ENCODE peak calls at places on chromosome 12, in eight cellular contexts. One of them, this sample, is unnamed.

GRCh38 chr12:38424436-38424835 is 107.9 kb downstream of the ALG10B start:
- DNase-seq in A549: no peak
- DNase-seq in astrocyte: no peak
- DNase-seq in left ventricle myocardium inferior: no peak
- DNase-seq in HAP-1: no peak
- DNase-seq in spleen: no peak
- DNase-seq in lower lobe of right lung: no peak
- DNase-seq in Panc1: no peak
- DNase-seq in this sample: no peak

GRCh38 chr12:34403706-34404376 is 381.5 kb downstream of the ALG10 start:
- DNase-seq in A549: no peak
- DNase-seq in astrocyte: no peak
- DNase-seq in left ventricle myocardium inferior: peak; percentile 3
- DNase-seq in HAP-1: no peak
- DNase-seq in spleen: peak; percentile 51
- DNase-seq in lower lobe of right lung: peak; percentile 29
- DNase-seq in Panc1: no peak
- DNase-seq in this sample: no peak

GRCh38 chr12:39176376-39176775 is 266.5 kb downstream of the KIF21A start:
- DNase-seq in A549: no peak
- DNase-seq in astrocyte: no peak
- DNase-seq in left ventricle myocardium inferior: no peak
- DNase-seq in HAP-1: no peak
- DNase-seq in spleen: no peak
- DNase-seq in lower lobe of right lung: no peak
- DNase-seq in Panc1: no peak
- DNase-seq in this sample: no peak

GRCh38 chr12:123597100-123597499 is 4.8 kb upstream of the DDX55 start:
- DNase-seq in A549: no peak
- DNase-seq in astrocyte: no peak
- DNase-seq in left ventricle myocardium inferior: no peak
- DNase-seq in HAP-1: no peak
- DNase-seq in spleen: no peak
- DNase-seq in lower lobe of right lung: no peak
- DNase-seq in Panc1: no peak
- DNase-seq in this sample: no peak

GRCh38 chr12:12705833-12706520 is 10.0 kb upstream of the GPR19 start:
- DNase-seq in A549: no peak
- DNase-seq in astrocyte: no peak
- DNase-seq in left ventricle myocardium inferior: no peak
- DNase-seq in HAP-1: no peak
- DNase-seq in spleen: peak; percentile 88
- DNase-seq in lower lobe of right lung: no peak
- DNase-seq in Panc1: no peak
- DNase-seq in this sample: no peak

GRCh38 chr12:82415402-82415801 is 57.1 kb downstream of the METTL25 start:
- DNase-seq in A549: no peak
- DNase-seq in astrocyte: peak; percentile 83
- DNase-seq in left ventricle myocardium inferior: no peak
- DNase-seq in HAP-1: no peak
- DNase-seq in spleen: no peak
- DNase-seq in lower lobe of right lung: no peak
- DNase-seq in Panc1: no peak
- DNase-seq in this sample: no peak

GRCh38 chr12:4307593-4308333 is 13.2 kb upstream of the TIGAR start:
- DNase-seq in A549: peak; percentile 93
- DNase-seq in astrocyte: peak; percentile 65
- DNase-seq in left ventricle myocardium inferior: peak; percentile 61
- DNase-seq in HAP-1: peak; percentile 89
- DNase-seq in spleen: no peak
- DNase-seq in lower lobe of right lung: peak; percentile 67
- DNase-seq in Panc1: peak; percentile 33
- DNase-seq in this sample: peak; percentile 95

GRCh38 chr12:75936525-75937450 is 94.8 kb downstream of the PHLDA1 start:
- DNase-seq in A549: no peak
- DNase-seq in astrocyte: no peak
- DNase-seq in left ventricle myocardium inferior: no peak
- DNase-seq in HAP-1: no peak
- DNase-seq in spleen: no peak
- DNase-seq in lower lobe of right lung: no peak
- DNase-seq in Panc1: no peak
- DNase-seq in this sample: peak; percentile 30

GRCh38 chr12:30877110-30877875 is 49.3 kb upstream of the TSPAN11 start:
- DNase-seq in A549: no peak
- DNase-seq in astrocyte: no peak
- DNase-seq in left ventricle myocardium inferior: no peak
- DNase-seq in HAP-1: no peak
- DNase-seq in spleen: no peak
- DNase-seq in lower lobe of right lung: peak; percentile 74
- DNase-seq in Panc1: no peak
- DNase-seq in this sample: no peak

GRCh38 chr12:25771062-25771461 is 187.4 kb upstream of the RASSF8 start:
- DNase-seq in A549: no peak
- DNase-seq in astrocyte: peak; percentile 67
- DNase-seq in left ventricle myocardium inferior: no peak
- DNase-seq in HAP-1: no peak
- DNase-seq in spleen: no peak
- DNase-seq in lower lobe of right lung: no peak
- DNase-seq in Panc1: no peak
- DNase-seq in this sample: no peak

GRCh38 chr12:96448287-96448686 is 41.1 kb upstream of the CFAP54 start:
- DNase-seq in A549: no peak
- DNase-seq in astrocyte: peak; percentile 82
- DNase-seq in left ventricle myocardium inferior: no peak
- DNase-seq in HAP-1: no peak
- DNase-seq in spleen: no peak
- DNase-seq in lower lobe of right lung: no peak
- DNase-seq in Panc1: peak; percentile 78
- DNase-seq in this sample: no peak

GRCh38 chr12:76084277-76085158 is at the start of gene NAP1L1:
- DNase-seq in A549: peak; percentile 95
- DNase-seq in astrocyte: peak; percentile 96
- DNase-seq in left ventricle myocardium inferior: peak; percentile 99
- DNase-seq in HAP-1: peak; percentile 94
- DNase-seq in spleen: peak; percentile 99
- DNase-seq in lower lobe of right lung: peak; percentile 99
- DNase-seq in Panc1: peak; percentile 69
- DNase-seq in this sample: peak; percentile 98

GRCh38 chr12:43309845-43310405 is 242.1 kb downstream of the ADAMTS20 start:
- DNase-seq in A549: no peak
- DNase-seq in astrocyte: peak; percentile 95
- DNase-seq in left ventricle myocardium inferior: no peak
- DNase-seq in HAP-1: no peak
- DNase-seq in spleen: no peak
- DNase-seq in lower lobe of right lung: no peak
- DNase-seq in Panc1: no peak
- DNase-seq in this sample: no peak

GRCh38 chr12:107475900-107476299 is 209.7 kb upstream of the PWP1 start:
- DNase-seq in A549: no peak
- DNase-seq in astrocyte: no peak
- DNase-seq in left ventricle myocardium inferior: no peak
- DNase-seq in HAP-1: no peak
- DNase-seq in spleen: no peak
- DNase-seq in lower lobe of right lung: no peak
- DNase-seq in Panc1: no peak
- DNase-seq in this sample: no peak

DNA sequence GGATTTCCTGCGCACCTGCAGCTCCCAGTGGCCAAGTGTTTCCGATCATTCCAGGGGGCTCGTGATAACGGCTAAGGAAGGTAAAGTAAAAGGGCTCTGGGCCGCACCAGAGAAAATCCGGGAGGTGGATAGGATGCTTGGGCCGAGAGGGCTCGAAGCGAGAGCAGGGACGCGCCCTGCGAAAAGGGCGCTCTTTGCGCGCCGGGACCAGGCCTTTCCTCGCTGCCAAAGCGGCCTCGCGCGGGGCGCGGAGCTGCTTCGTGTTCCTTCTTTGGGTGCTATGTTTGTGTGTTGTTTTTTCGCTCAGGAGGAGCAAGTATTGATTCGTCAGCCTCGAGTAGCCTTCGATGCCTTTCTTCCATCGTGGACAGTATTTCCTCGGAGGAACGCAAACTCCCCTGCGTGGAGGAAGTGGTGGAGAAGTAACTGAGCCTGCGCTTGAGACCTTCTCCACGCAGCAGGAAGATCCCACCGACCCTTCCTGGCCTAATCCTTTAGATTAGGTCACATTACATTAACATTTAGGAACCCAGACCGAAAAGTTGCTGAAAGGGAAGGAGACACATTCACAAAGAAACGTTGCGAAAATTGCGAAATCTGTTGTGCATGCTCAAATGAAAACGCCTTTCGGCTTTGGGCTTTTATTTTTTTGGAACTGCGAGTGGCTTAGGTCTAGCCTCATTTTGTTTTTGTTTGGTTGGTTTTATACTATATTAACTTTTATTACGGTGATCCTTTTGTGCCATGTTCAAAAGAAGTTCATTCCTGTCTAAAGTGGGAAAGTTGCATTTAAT is 1.3 kb downstream of the MYF6 start:
- DNase-seq in A549: no peak
- DNase-seq in astrocyte: peak; percentile 14
- DNase-seq in left ventricle myocardium inferior: no peak
- DNase-seq in HAP-1: no peak
- DNase-seq in spleen: no peak
- DNase-seq in lower lobe of right lung: no peak
- DNase-seq in Panc1: no peak
- DNase-seq in this sample: no peak
- H3K4me3 ChIP-seq in A549: no peak overlapping the region
- H3K4me3 ChIP-seq in astrocyte: peak overlapping the region; percentile 51
- H3K4me3 ChIP-seq in left ventricle myocardium inferior: peak overlapping the region; percentile 48
- H3K4me3 ChIP-seq in HAP-1: no peak overlapping the region
- H3K4me3 ChIP-seq in spleen: no peak overlapping the region
- H3K4me3 ChIP-seq in lower lobe of right lung: no peak overlapping the region
- H3K4me3 ChIP-seq in Panc1: no peak overlapping the region
- H3K4me3 ChIP-seq in this sample: no peak overlapping the region

GRCh38 chr12:14954269-14954668 is 7.1 kb downstream of the ARHGDIB start:
- DNase-seq in A549: no peak
- DNase-seq in astrocyte: no peak
- DNase-seq in left ventricle myocardium inferior: no peak
- DNase-seq in HAP-1: no peak
- DNase-seq in spleen: no peak
- DNase-seq in lower lobe of right lung: no peak
- DNase-seq in Panc1: no peak
- DNase-seq in this sample: no peak

GRCh38 chr12:14950421-14950820 is 11.0 kb downstream of the ARHGDIB start:
- DNase-seq in A549: no peak
- DNase-seq in astrocyte: peak; percentile 6
- DNase-seq in left ventricle myocardium inferior: no peak
- DNase-seq in HAP-1: no peak
- DNase-seq in spleen: no peak
- DNase-seq in lower lobe of right lung: no peak
- DNase-seq in Panc1: no peak
- DNase-seq in this sample: no peak

GRCh38 chr12:14950982-14951746 is 10.2 kb downstream of the ARHGDIB start:
- DNase-seq in A549: no peak
- DNase-seq in astrocyte: no peak
- DNase-seq in left ventricle myocardium inferior: no peak
- DNase-seq in HAP-1: no peak
- DNase-seq in spleen: no peak
- DNase-seq in lower lobe of right lung: no peak
- DNase-seq in Panc1: no peak
- DNase-seq in this sample: peak; percentile 81

GRCh38 chr12:14953752-14954151 is 7.6 kb downstream of the ARHGDIB start:
- DNase-seq in A549: no peak
- DNase-seq in astrocyte: no peak
- DNase-seq in left ventricle myocardium inferior: no peak
- DNase-seq in HAP-1: no peak
- DNase-seq in spleen: no peak
- DNase-seq in lower lobe of right lung: no peak
- DNase-seq in Panc1: no peak
- DNase-seq in this sample: no peak

DNA sequence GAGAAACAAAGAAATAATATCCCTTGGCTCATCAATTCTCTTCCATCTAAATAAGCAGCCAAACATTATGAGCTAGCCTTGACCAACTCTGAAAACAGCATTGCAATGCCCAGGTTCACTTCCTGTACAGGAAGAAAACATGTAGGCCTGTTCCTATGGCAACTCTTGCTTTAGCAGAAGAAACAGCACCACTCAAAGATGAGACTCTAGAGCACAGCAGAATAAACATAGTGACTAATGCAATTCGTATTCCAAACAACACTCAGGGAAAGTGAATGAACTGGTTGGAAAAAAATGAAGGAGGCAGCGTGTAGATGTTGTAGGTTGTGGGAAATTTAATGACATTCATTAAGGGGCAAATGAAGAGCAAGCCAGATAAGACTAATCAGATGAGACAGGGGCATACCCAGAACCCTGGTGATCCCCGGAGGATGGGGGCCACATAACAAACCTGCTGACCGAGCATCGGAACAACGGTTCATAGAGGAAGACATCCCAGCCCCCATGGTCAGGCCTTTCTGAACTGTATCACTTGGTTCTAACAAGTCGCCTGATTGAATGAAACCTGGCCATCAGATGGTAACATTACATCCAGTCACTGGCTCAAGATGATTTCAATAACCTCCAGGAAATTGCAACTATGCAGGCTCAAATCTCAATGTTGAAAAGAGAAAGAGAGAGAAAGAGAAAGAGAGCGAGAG is 9.0 kb downstream of the ARHGDIB start:
- DNase-seq in A549: peak; percentile 42
- DNase-seq in astrocyte: peak; percentile 96
- DNase-seq in left ventricle myocardium inferior: no peak
- DNase-seq in HAP-1: no peak
- DNase-seq in spleen: peak; percentile 73
- DNase-seq in lower lobe of right lung: no peak
- DNase-seq in Panc1: no peak
- DNase-seq in this sample: no peak
- H3K4me1 ChIP-seq in A549: peaks cover 35% of the 10 kb centered on the region
- H3K4me1 ChIP-seq in astrocyte: peaks cover 34% of the 10 kb centered on the region
- H3K4me1 ChIP-seq in left ventricle myocardium inferior: peaks cover 100% of the 10 kb centered on the region
- H3K4me1 ChIP-seq in HAP-1: no peaks in the 10 kb centered on the region
- H3K4me1 ChIP-seq in spleen: peaks cover 100% of the 10 kb centered on the region
- H3K4me1 ChIP-seq in lower lobe of right lung: peaks cover 100% of the 10 kb centered on the region
- H3K4me1 ChIP-seq in Panc1: no peaks in the 10 kb centered on the region
- H3K4me1 ChIP-seq in this sample: peaks cover 46% of the 10 kb centered on the region

GRCh38 chr12:41250748-41251147 is 62.6 kb downstream of the PDZRN4 start:
- DNase-seq in A549: no peak
- DNase-seq in astrocyte: no peak
- DNase-seq in left ventricle myocardium inferior: no peak
- DNase-seq in HAP-1: no peak
- DNase-seq in spleen: no peak
- DNase-seq in lower lobe of right lung: no peak
- DNase-seq in Panc1: no peak
- DNase-seq in this sample: no peak
- H3K4me3 ChIP-seq in A549: no peak overlapping the region
- H3K4me3 ChIP-seq in astrocyte: no peak overlapping the region
- H3K4me3 ChIP-seq in left ventricle myocardium inferior: no peak overlapping the region
- H3K4me3 ChIP-seq in HAP-1: no peak overlapping the region
- H3K4me3 ChIP-seq in spleen: no peak overlapping the region
- H3K4me3 ChIP-seq in lower lobe of right lung: no peak overlapping the region
- H3K4me3 ChIP-seq in Panc1: no peak overlapping the region
- H3K4me3 ChIP-seq in this sample: no peak overlapping the region

DNA sequence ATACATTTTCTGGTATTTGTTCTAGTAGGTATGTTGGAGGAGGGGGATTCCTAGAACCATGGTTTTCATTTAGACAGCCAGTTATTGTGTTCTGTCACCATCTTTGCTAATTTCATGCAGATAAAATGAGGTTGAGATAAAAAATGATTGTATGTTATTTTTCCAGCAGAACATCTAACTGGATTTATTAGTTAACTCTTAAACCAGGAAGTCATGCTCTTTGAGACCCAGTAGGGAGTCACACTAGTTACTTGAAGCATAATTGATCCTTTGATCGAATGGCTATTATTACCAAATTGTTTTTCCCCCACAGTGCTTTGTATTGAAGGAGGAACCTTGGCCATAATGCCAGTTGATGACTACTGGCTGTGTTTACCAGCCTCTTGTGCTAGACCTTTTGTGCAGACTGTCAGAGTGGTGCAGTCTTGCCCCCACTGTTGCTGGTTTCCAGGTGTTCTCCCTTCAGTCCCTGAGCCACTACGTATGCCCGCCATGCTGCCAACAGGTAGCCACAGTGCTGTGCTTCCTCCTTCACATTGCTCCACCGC is 6.0 kb downstream of the EID3 start:
- DNase-seq in A549: no peak
- DNase-seq in astrocyte: no peak
- DNase-seq in left ventricle myocardium inferior: no peak
- DNase-seq in HAP-1: no peak
- DNase-seq in spleen: no peak
- DNase-seq in lower lobe of right lung: no peak
- DNase-seq in Panc1: no peak
- DNase-seq in this sample: no peak
- H3K4me1 ChIP-seq in A549: peaks cover 99% of the 10 kb centered on the region
- H3K4me1 ChIP-seq in astrocyte: no peaks in the 10 kb centered on the region
- H3K4me1 ChIP-seq in left ventricle myocardium inferior: peaks cover 48% of the 10 kb centered on the region
- H3K4me1 ChIP-seq in HAP-1: peaks cover 8% of the 10 kb centered on the region
- H3K4me1 ChIP-seq in spleen: peaks cover 24% of the 10 kb centered on the region
- H3K4me1 ChIP-seq in lower lobe of right lung: peaks cover 40% of the 10 kb centered on the region
- H3K4me1 ChIP-seq in Panc1: peaks cover 83% of the 10 kb centered on the region
- H3K4me1 ChIP-seq in this sample: peaks cover 20% of the 10 kb centered on the region